ENCODE peak calls at places on chromosomes 13 and 19, in seven cellular contexts. F is NCI-H2081; O is naive thymus-derived CD4-positive, alpha-beta T cell; Y is Calu3; A is stimulated activated CD8-positive, alpha-beta memory T cell treated with anti-CD3 and anti-CD28 coated beads, Interleukin-7, amount 100 ng/mL, for 1 hour; N is NCI-H1930; D is glomerular endothelial cell. J is an unnamed sample.

GRCh38 chr13:82675024-82675423 is 1207.2 kb downstream of the SLITRK1 start:
- DNase-seq in A (no peak), F (no peak), N (no peak), O (no peak), D (no peak), Y (no peak), J (no peak)

GRCh38 chr19:10760268-10760944 is 42.5 kb downstream of the DNM2 start:
- DNase-seq in Y (no peak), N (no peak), F (no peak), O (no peak), D (no peak), A (no peak), J (no peak)

GRCh38 chr19:7863157-7863970 is 10.8 kb downstream of the PRR36 start:
- DNase-seq in Y (no peak), D (no peak), N (no peak), F (no peak), O (no peak), A (no peak), J (no peak)

GRCh38 chr13:113049521-113049941 is 56.1 kb upstream of the F7 start:
- DNase-seq in O (no peak), D (no peak), F (no peak), A (no peak), N (no peak), Y (no peak), J (no peak)

GRCh38 chr19:38667552-38668205 is 20.2 kb downstream of the ACTN4 start:
- DNase-seq in A (no peak), N (no peak), F (no peak), D (no peak), Y (no peak), O (no peak), J (no peak)

GRCh38 chr19:39032164-39032918 is at the start of gene FBXO27:
- DNase-seq in D (no peak), O (no peak), F (no peak), N (no peak), A (no peak), Y (peak; percentile 56), J (no peak)

GRCh38 chr19:17778621-17779280 is 16.2 kb upstream of the B3GNT3 start:
- DNase-seq in D (no peak), Y (no peak), F (no peak), A (no peak), O (no peak), N (no peak), J (no peak)

GRCh38 chr13:113917523-113918371 is 53.9 kb upstream of the GAS6 start:
- DNase-seq in N (no peak), Y (no peak), F (no peak), O (no peak), D (no peak), A (no peak), J (no peak)

GRCh38 chr13:110340812-110341444 is 33.8 kb downstream of the COL4A2 start:
- DNase-seq in F (no peak), N (no peak), D (peak; percentile 48), Y (no peak), O (no peak), A (peak; percentile 6), J (no peak)

GRCh38 chr19:17948967-17949930 is 16.4 kb downstream of the CCDC124 start:
- DNase-seq in Y (no peak), N (no peak), F (no peak), D (no peak), O (no peak), A (no peak), J (no peak)

GRCh38 chr19:14550201-14550754 is 20.9 kb downstream of the TECR start:
- DNase-seq in N (no peak), Y (peak; percentile 49), O (no peak), F (no peak), D (no peak), A (no peak), J (no peak)

GRCh38 chr13:22748866-22749586 is 431.8 kb upstream of the SGCG start:
- DNase-seq in O (no peak), Y (no peak), F (no peak), D (peak; percentile 23), A (no peak), N (no peak), J (no peak)

GRCh38 chr19:1259873-1260748 is 9.0 kb upstream of the CIRBP start:
- DNase-seq in O (peak; percentile 52), D (no peak), F (no peak), A (no peak), Y (no peak), N (no peak), J (no peak)

GRCh38 chr19:6271251-6271650 is 8.5 kb downstream of the MLLT1 start:
- DNase-seq in Y (no peak), A (no peak), F (no peak), O (no peak), D (no peak), N (no peak), J (no peak)

GRCh38 chr19:30649934-30650614 is 277.9 kb downstream of the ZNF536 start:
- DNase-seq in N (peak; percentile 63), O (no peak), F (no peak), Y (peak; percentile 41), D (peak; percentile 31), A (no peak), J (peak; percentile 47)

GRCh38 chr13:43132228-43132627 is 108.8 kb downstream of the DNAJC15 start:
- DNase-seq in A (no peak), N (peak; percentile 78), F (peak; percentile 49), O (no peak), Y (peak; percentile 38), D (no peak), J (peak; percentile 47)

GRCh38 chr19:41226053-41226873 is 7.2 kb downstream of the AXL start:
- DNase-seq in A (no peak), F (no peak), N (no peak), O (peak; percentile 18), D (no peak), Y (peak; percentile 95), J (no peak)

GRCh38 chr19:46295401-46296308 is 1.2 kb upstream of the HIF3A start:
- DNase-seq in A (no peak), F (no peak), O (no peak), N (no peak), Y (no peak), D (no peak), J (no peak)

GRCh38 chr13:48322294-48322693 is 18.7 kb downstream of the RB1 start:
- DNase-seq in N (no peak), O (no peak), Y (no peak), F (no peak), D (no peak), A (no peak), J (no peak)

GRCh38 chr13:76533251-76533650 is 353.0 kb downstream of the KCTD12 start:
- DNase-seq in O (no peak), D (no peak), F (no peak), A (no peak), Y (no peak), N (no peak), J (no peak)

GRCh38 chr13:23570099-23570926 is at the start of gene TNFRSF19:
- DNase-seq in Y (no peak), O (no peak), N (no peak), F (no peak), D (no peak), A (no peak), J (no peak)

GRCh38 chr13:111219306-111219705 is 101.1 kb upstream of the TEX29 start:
- DNase-seq in A (no peak), Y (no peak), D (no peak), O (no peak), F (no peak), N (no peak), J (no peak)

GRCh38 chr19:11435833-11436313 is 438 bp downstream of the PRKCSH start:
- DNase-seq in A (no peak), N (no peak), O (no peak), Y (peak; percentile 4), F (no peak), D (no peak), J (no peak)

GRCh38 chr19:5308471-5309437 is 31.9 kb downstream of the PTPRS start:
- DNase-seq in A (no peak), N (no peak), F (peak; percentile 90), Y (no peak), O (no peak), D (no peak), J (peak; percentile 96)

GRCh38 chr13:44848956-44849748 is 140.1 kb downstream of the NUFIP1 start:
- DNase-seq in N (no peak), F (no peak), D (no peak), O (no peak), Y (no peak), A (no peak), J (no peak)

GRCh38 chr13:79775830-79776229 is 294.9 kb downstream of the NDFIP2 start:
- DNase-seq in F (no peak), Y (peak; percentile 12), D (peak; percentile 67), N (peak; percentile 14), A (no peak), O (no peak), J (peak; percentile 5)

GRCh38 chr13:108915634-108916497 is 286.5 kb downstream of the MYO16 start:
- DNase-seq in F (peak; percentile 36), D (peak; percentile 93), N (no peak), O (no peak), A (peak; percentile 40), Y (peak; percentile 70), J (peak; percentile 19)

J was measured in COR-L47.